ENCODE peak calls at places on chromosomes 3 and 15, in eight cellular contexts. P is psoas muscle, R is fibroblast of lung, S is foreskin fibroblast, M is endodermal cell, F is tibial artery, X is fibroblast of mammary gland, Q is IMR-90. I is an unnamed sample.

GRCh38 chr3:189508784-189509489 is 122.3 kb upstream of the TP63 start:
- DNase-seq in P (no peak), R (no peak), S (no peak), M (no peak), F (no peak), X (peak; percentile 29), Q (no peak), I (peak; percentile 39)

GRCh38 chr3:124386006-124386405 is 344.2 kb upstream of the UMPS start:
- DNase-seq in P (no peak), R (no peak), S (no peak), M (no peak), F (no peak), X (no peak), Q (no peak), I (peak; percentile 52)

GRCh38 chr3:45777111-45777752 is 19.1 kb downstream of the SLC6A20 start:
- DNase-seq in P (no peak), R (no peak), S (no peak), M (peak; percentile 39), F (no peak), X (no peak), Q (no peak), I (no peak)

GRCh38 chr3:123791898-123792297 is 92.2 kb downstream of the MYLK start:
- DNase-seq in P (peak; percentile 24), R (peak; percentile 61), S (peak; percentile 76), M (no peak), F (no peak), X (peak; percentile 59), Q (peak; percentile 56), I (no peak)

GRCh38 chr3:117281371-117281770 is 571.8 kb downstream of the TUSC7 start:
- DNase-seq in P (no peak), R (peak; percentile 9), S (peak; percentile 33), M (no peak), F (no peak), X (peak; percentile 20), Q (peak; percentile 25), I (no peak)

GRCh38 chr15:57734860-57735259 is 28.3 kb downstream of the POLR2M start:
- DNase-seq in P (no peak), R (no peak), S (no peak), M (no peak), F (no peak), X (no peak), Q (no peak), I (no peak)

GRCh38 chr15:61228025-61228901 is 839 bp downstream of the RORA start:
- DNase-seq in P (no peak), R (peak; percentile 45), S (peak; percentile 63), M (peak; percentile 77), F (no peak), X (peak; percentile 40), Q (peak; percentile 33), I (peak; percentile 27)

GRCh38 chr15:58241872-58242271 is 103.7 kb downstream of the AQP9 start:
- DNase-seq in P (no peak), R (no peak), S (peak; percentile 25), M (no peak), F (no peak), X (no peak), Q (no peak), I (no peak)

GRCh38 chr3:48441940-48442339 is 1.9 kb downstream of the TMA7 start:
- DNase-seq in P (no peak), R (no peak), S (no peak), M (no peak), F (no peak), X (no peak), Q (no peak), I (no peak)

GRCh38 chr3:48446043-48446424 is 503 bp upstream of the ATRIP start:
- DNase-seq in P (no peak), R (no peak), S (no peak), M (no peak), F (no peak), X (no peak), Q (no peak), I (no peak)

GRCh38 chr3:48440590-48440958 is 517 bp downstream of the TMA7 start:
- DNase-seq in P (no peak), R (peak; percentile 19), S (peak; percentile 28), M (no peak), F (no peak), X (no peak), Q (no peak), I (peak; percentile 42)

GRCh38 chr3:48446425-48447193 is at the start of gene ATRIP:
- DNase-seq in P (peak; percentile 93), R (peak; percentile 80), S (peak; percentile 96), M (peak; percentile 96), F (peak; percentile 88), X (peak; percentile 75), Q (peak; percentile 77), I (peak; percentile 90)

GRCh38 chr3:48445277-48445882 is 1.2 kb upstream of the ATRIP start:
- DNase-seq in P (no peak), R (no peak), S (peak; percentile 16), M (no peak), F (no peak), X (no peak), Q (no peak), I (no peak)
- H3K4me3 ChIP-seq in P (peak overlapping the region; percentile 94), R (peak overlapping the region; percentile 92), S (peak overlapping the region; percentile 58), M (peak overlapping the region; percentile 98), F (no peak overlapping the region), X (peak overlapping the region; percentile 87), Q (no peak overlapping the region), I (peak overlapping the region; percentile 90)

DNA sequence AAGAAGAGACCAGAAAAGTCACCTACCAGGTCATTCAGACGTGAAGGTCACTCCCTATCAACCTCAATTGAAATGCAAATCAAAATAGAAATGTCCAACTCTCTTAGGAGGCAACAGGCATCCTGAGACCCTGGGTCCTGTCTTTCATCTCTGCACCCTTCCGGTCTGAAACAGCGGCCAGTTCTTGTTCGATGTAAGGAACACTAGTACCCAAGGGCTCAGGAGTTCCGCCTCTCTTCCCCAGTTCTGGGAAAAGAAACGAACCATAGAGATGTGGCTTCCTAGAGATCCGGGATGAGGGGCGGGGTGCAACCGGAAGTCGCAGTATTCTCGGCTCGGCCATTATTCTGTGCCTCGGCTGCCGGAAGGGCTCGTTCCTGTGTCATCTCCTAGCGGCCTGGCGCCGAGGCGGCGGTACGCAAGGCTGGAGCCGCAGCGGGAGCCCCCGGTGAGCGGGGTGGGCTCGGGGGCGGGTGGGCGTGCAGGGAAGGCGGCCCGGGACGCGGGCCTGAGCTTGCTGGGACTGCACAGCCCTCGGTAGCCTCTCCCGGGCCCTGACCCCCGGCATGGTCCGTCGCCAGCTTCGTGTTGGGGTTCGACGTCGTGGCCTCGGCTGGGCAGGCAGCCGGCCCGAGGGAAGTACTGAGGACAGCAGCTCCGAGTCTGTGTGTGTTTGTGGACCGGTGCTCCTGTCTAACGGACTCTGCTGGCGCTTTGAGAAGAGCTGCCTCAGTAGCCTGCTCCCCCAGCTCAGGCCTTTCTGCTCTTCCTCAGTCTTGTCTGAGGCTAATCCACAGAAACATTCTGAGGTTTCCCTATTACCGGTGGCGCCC is at the start of gene ZNF197:
- DNase-seq in P (peak; percentile 86), R (peak; percentile 92), S (peak; percentile 95), M (peak; percentile 96), F (peak; percentile 86), X (peak; percentile 89), Q (peak; percentile 90), I (peak; percentile 87)
- TF ChIP-seq CTCF in P (peak; percentile 9), R (no peak), S (no peak), M (peak; percentile 44), F (no peak), X (no peak), Q (peak; percentile 4), I (no peak)

GRCh38 chr15:68630205-68630555 is 51.4 kb downstream of the CORO2B start:
- DNase-seq in P (no peak), R (no peak), S (no peak), M (no peak), F (no peak), X (no peak), Q (no peak), I (no peak)
- H3K4me3 ChIP-seq in P (no peak overlapping the region), R (no peak overlapping the region), S (no peak overlapping the region), M (no peak overlapping the region), F (no peak overlapping the region), X (no peak overlapping the region), Q (no peak overlapping the region), I (no peak overlapping the region)

GRCh38 chr3:100957407-100958100 is 35.7 kb downstream of the ABI3BP start:
- DNase-seq in P (no peak), R (no peak), S (peak; percentile 80), M (no peak), F (no peak), X (peak; percentile 91), Q (peak; percentile 50), I (peak; percentile 51)

GRCh38 chr3:100954199-100954935 is 38.9 kb downstream of the ABI3BP start:
- DNase-seq in P (no peak), R (no peak), S (no peak), M (no peak), F (no peak), X (peak; percentile 66), Q (peak; percentile 47), I (no peak)

GRCh38 chr3:100956276-100956675 is 36.9 kb downstream of the ABI3BP start:
- DNase-seq in P (no peak), R (no peak), S (no peak), M (no peak), F (no peak), X (no peak), Q (no peak), I (no peak)

GRCh38 chr3:100954990-100955389 is 38.2 kb downstream of the ABI3BP start:
- DNase-seq in P (peak; percentile 48), R (peak; percentile 82), S (peak; percentile 96), M (no peak), F (peak; percentile 84), X (peak; percentile 100), Q (peak; percentile 97), I (peak; percentile 76)

GRCh38 chr3:100953103-100953502 is 40.1 kb downstream of the ABI3BP start:
- DNase-seq in P (no peak), R (no peak), S (no peak), M (no peak), F (no peak), X (no peak), Q (no peak), I (no peak)
- TF ChIP-seq CTCF in P (no peak), R (no peak), S (no peak), M (peak; percentile 48), F (no peak), X (peak; percentile 5), Q (no peak), I (no peak)